ENCODE peak calls at places on chromosomes 6 and 20, in five cellular contexts. C is cardiac muscle cell, U is PC-3, O is adrenal gland, I is thyroid gland. M is an unnamed sample. For H3K4me1, the result is how much of the 10 kb centered on the place peaks cover.

GRCh38 chr6:819122-819521 is 126.2 kb upstream of the EXOC2 start:
- DNase-seq in O (no peak), U (no peak), C (no peak), I (peak), M (no peak)

GRCh38 chr20:53652090-53652858 is 58.6 kb upstream of the ZNF217 start:
- DNase-seq in U (no peak), I (no peak), O (no peak), C (no peak), M (no peak)

GRCh38 chr6:90062667-90063066 is 168.4 kb downstream of the GJA10 start:
- DNase-seq in O (no peak), C (peak), U (no peak), I (peak), M (no peak)

GRCh38 chr6:143107440-143107839 is 46.8 kb downstream of the AIG1 start:
- DNase-seq in C (no peak), O (no peak), U (no peak), I (no peak), M (no peak)

GRCh38 chr20:17533396-17533795 is 2.2 kb upstream of the BFSP1 start:
- DNase-seq in U (peak), O (no peak), I (no peak), C (peak), M (no peak)

GRCh38 chr6:144334150-144334708 is 49.1 kb downstream of the UTRN start:
- DNase-seq in O (no peak), C (no peak), I (no peak), U (no peak), M (no peak)

GRCh38 chr20:17725094-17725835 is 25.5 kb downstream of the BANF2 start:
- DNase-seq in C (no peak), I (peak), O (no peak), U (no peak), M (no peak)

GRCh38 chr6:28553986-28554881 is 28.6 kb downstream of the GPX5 start:
- DNase-seq in O (peak), U (no peak), I (peak), C (peak), M (no peak)

GRCh38 chr20:19936801-19937583 is 80.2 kb upstream of the NAA20 start:
- DNase-seq in I (no peak), U (no peak), C (no peak), O (peak), M (no peak)

GRCh38 chr6:147578159-147578558 is 69.7 kb downstream of the SAMD5 start:
- DNase-seq in O (no peak), I (no peak), U (peak), C (no peak), M (no peak)

GRCh38 chr6:119894801-119895200 is 545.2 kb upstream of the MAN1A1 start:
- DNase-seq in I (peak), U (no peak), C (no peak), O (no peak), M (no peak)

GRCh38 chr6:137001287-137001976 is 43.3 kb downstream of the IL20RA start:
- DNase-seq in I (no peak), U (peak), C (no peak), O (no peak), M (no peak)

GRCh38 chr6:144497650-144498049 is 212.5 kb downstream of the UTRN start:
- DNase-seq in I (no peak), U (no peak), C (no peak), O (no peak), M (no peak)

GRCh38 chr20:32820698-32821378 is 1.1 kb downstream of the MAPRE1 start:
- DNase-seq in O (no peak), I (peak), U (no peak), C (no peak), M (no peak)

GRCh38 chr20:32822189-32822588 is 2.4 kb downstream of the MAPRE1 start:
- DNase-seq in U (no peak), O (no peak), C (no peak), I (no peak), M (no peak)

GRCh38 chr20:32823078-32823477 is 3.3 kb downstream of the MAPRE1 start:
- DNase-seq in O (peak), C (peak), U (peak), I (peak), M (no peak)

GRCh38 chr20:32823737-32824588 is 4.2 kb downstream of the MAPRE1 start:
- DNase-seq in C (peak), U (no peak), O (no peak), I (no peak), M (no peak)

GRCh38 chr20:32820000-32820697 is 395 bp downstream of the MAPRE1 start:
- DNase-seq in O (peak), U (peak), I (peak), C (peak), M (peak)
- TF ChIP-seq CTCF in O (no peak), U (no peak), I (no peak), C (no peak), M (no peak)

DNA sequence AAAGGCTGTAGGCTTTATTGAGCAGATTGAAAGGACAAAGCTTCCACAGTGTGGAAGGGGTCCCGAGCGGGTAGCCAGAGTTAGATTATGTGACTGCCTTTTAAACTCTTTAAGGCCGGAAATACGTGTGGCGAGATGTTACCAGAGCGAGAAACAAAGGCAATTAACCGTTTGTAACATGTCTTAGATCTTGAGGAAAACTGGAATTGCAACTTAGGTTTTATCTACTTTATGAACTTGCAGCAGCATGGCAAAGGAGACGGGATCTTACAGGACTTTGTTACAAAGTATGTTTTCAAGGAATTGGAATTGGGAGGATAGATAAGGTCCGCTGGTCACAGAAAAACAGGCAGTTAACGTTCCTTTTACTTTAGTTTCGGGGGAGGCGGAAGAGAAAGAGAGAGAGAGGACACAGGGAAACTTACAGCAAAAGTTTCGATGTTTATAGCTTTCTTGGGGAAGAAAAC is 594.7 kb upstream of the ADGRB3 start:
- DNase-seq in U (no peak), O (no peak), C (peak), I (no peak), M (no peak)
- H3K4me1 ChIP-seq in U (under half), O (under half), C (under half), I (under half), M (under half)

DNA sequence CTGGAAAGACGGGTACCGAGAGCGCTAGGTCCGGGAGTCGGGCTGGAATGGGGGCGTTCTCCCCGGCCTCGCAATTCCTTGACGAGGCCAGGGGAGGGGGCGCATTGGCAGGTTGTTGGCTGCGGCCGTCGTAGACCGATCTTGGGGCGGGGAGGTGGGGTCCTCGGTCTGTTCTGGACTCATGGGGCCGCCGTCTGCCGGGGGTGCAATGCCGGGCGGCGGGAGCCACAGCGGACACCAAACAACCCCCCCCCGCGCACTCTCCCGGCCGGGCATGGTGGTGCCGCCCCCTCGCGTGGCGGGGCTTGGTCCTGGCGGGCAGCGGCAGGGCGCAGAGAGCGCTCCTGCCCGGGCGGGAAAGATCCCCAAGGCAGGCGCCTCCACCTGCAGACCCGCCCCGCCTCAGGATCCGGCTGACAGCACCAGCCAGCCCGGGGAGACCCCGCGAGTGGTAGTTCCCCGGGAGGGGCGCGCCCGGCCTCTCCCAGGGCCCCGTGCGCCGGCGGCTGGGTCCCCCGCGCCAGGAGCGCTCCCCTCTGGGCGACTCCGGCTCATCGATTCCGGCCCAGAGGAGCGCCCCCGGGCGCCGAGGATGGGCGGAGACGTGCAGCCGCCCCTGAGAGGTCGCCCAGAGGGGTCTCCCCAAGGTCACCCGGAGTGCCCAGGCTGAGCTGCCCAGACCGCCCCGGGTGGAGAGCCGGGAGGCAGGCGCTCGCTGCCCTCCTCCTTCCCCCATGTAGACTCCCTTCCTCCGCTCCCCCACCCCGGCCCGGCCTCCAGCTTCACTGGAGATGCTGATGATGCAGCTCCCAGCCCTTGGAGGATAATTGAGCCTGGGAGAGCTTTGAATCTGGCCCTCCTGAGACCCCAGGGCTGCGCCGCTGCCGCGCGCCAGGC is 709 bp downstream of the PPP1R16B start:
- DNase-seq in I (no peak), C (no peak), O (no peak), U (no peak), M (no peak)
- TF ChIP-seq CTCF in I (no peak), C (no peak), O (no peak), U (no peak), M (no peak)

GRCh38 chr6:158647501-158647900 is 2.4 kb upstream of the SYTL3 start:
- DNase-seq in U (no peak), I (no peak), O (no peak), C (no peak), M (no peak)

GRCh38 chr6:158648682-158649131 is 1.1 kb upstream of the SYTL3 start:
- DNase-seq in C (peak), I (no peak), U (peak), O (no peak), M (no peak)

GRCh38 chr6:158645064-158646022 is 800 bp upstream of the DYNLT1 start:
- DNase-seq in C (no peak), U (peak), I (peak), O (no peak), M (no peak)

GRCh38 chr6:158644227-158645063 is at the start of gene DYNLT1:
- DNase-seq in C (peak), I (peak), O (peak), U (peak), M (peak)

GRCh38 chr6:158646023-158646888 is 1.7 kb upstream of the DYNLT1 start:
- DNase-seq in O (no peak), I (peak), U (peak), C (no peak), M (no peak)
- H3K4me1 ChIP-seq in O (under half), I (under half), U (half or more), C (half or more), M (under half)

GRCh38 chr6:31689249-31690110 is 8.6 kb upstream of the LY6G5C start:
- DNase-seq in U (no peak), C (no peak), I (no peak), O (no peak), M (no peak)
- TF ChIP-seq CTCF in U (peak), C (peak), I (no peak), O (peak), M (no peak)

GRCh38 chr6:7169296-7169721 is 61.5 kb downstream of the RREB1 start:
- DNase-seq in O (peak), I (peak), C (peak), U (no peak), M (peak)
- H3K4me1 ChIP-seq in O (half or more), I (half or more), C (half or more), U (under half), M (under half)